ENCODE peak calls at places on chromosomes 6 and 20, in four cellular contexts. One of them, this sample, is unnamed.

GRCh38 chr20:39080326-39080725 is 118.2 kb downstream of the DHX35 start:
- DNase-seq in GM12892: no peak
- DNase-seq in H1: no peak
- DNase-seq in HepG2: no peak
- DNase-seq in this sample: no peak

GRCh38 chr6:8088886-8089285 is 13.5 kb downstream of the EEF1E1 start:
- DNase-seq in GM12892: no peak
- DNase-seq in H1: no peak
- DNase-seq in HepG2: no peak
- DNase-seq in this sample: no peak

GRCh38 chr20:36465109-36466080 is 75.9 kb upstream of the MYL9 start:
- DNase-seq in GM12892: no peak
- DNase-seq in H1: no peak
- DNase-seq in HepG2: peak
- DNase-seq in this sample: no peak

GRCh38 chr6:74899416-74899815 is 306.4 kb downstream of the COL12A1 start:
- DNase-seq in GM12892: no peak
- DNase-seq in H1: no peak
- DNase-seq in HepG2: peak
- DNase-seq in this sample: no peak

GRCh38 chr6:44472250-44472945 is 84.9 kb downstream of the CDC5L start:
- DNase-seq in GM12892: no peak
- DNase-seq in H1: no peak
- DNase-seq in HepG2: no peak
- DNase-seq in this sample: no peak

GRCh38 chr20:51354769-51355319 is 187.7 kb downstream of the NFATC2 start:
- DNase-seq in GM12892: no peak
- DNase-seq in H1: no peak
- DNase-seq in HepG2: no peak
- DNase-seq in this sample: no peak

GRCh38 chr20:38173237-38174156 is 8.4 kb upstream of the TGM2 start:
- DNase-seq in GM12892: no peak
- DNase-seq in H1: no peak
- DNase-seq in HepG2: peak
- DNase-seq in this sample: no peak

GRCh38 chr20:10636326-10636818 is 37.4 kb downstream of the JAG1 start:
- DNase-seq in GM12892: no peak
- DNase-seq in H1: no peak
- DNase-seq in HepG2: peak
- DNase-seq in this sample: no peak

GRCh38 chr6:15110721-15111354 is 135.0 kb upstream of the JARID2 start:
- DNase-seq in GM12892: no peak
- DNase-seq in H1: no peak
- DNase-seq in HepG2: no peak
- DNase-seq in this sample: no peak

GRCh38 chr6:35972471-35972985 is 51.6 kb upstream of the SRPK1 start:
- DNase-seq in GM12892: no peak
- DNase-seq in H1: peak
- DNase-seq in HepG2: peak
- DNase-seq in this sample: no peak

GRCh38 chr6:2396856-2397640 is 151.6 kb upstream of the GMDS start:
- DNase-seq in GM12892: no peak
- DNase-seq in H1: no peak
- DNase-seq in HepG2: no peak
- DNase-seq in this sample: no peak

GRCh38 chr6:163837681-163838431 is 423.3 kb downstream of the QKI start:
- DNase-seq in GM12892: no peak
- DNase-seq in H1: no peak
- DNase-seq in HepG2: no peak
- DNase-seq in this sample: no peak

GRCh38 chr20:2693286-2693995 is 861 bp downstream of the EBF4 start:
- DNase-seq in GM12892: no peak
- DNase-seq in H1: peak
- DNase-seq in HepG2: no peak
- DNase-seq in this sample: peak

GRCh38 chr20:31633339-31633914 is 4.3 kb upstream of the COX4I2 start:
- DNase-seq in GM12892: no peak
- DNase-seq in H1: no peak
- DNase-seq in HepG2: no peak
- DNase-seq in this sample: no peak

GRCh38 chr6:16514249-16514648 is 247.0 kb downstream of the ATXN1 start:
- DNase-seq in GM12892: no peak
- DNase-seq in H1: no peak
- DNase-seq in HepG2: peak
- DNase-seq in this sample: no peak

GRCh38 chr20:60001027-60001567 is 42.9 kb downstream of the CDH26 start:
- DNase-seq in GM12892: no peak
- DNase-seq in H1: no peak
- DNase-seq in HepG2: no peak
- DNase-seq in this sample: no peak

GRCh38 chr6:129280719-129281118 is 397.8 kb downstream of the LAMA2 start:
- DNase-seq in GM12892: no peak
- DNase-seq in H1: no peak
- DNase-seq in HepG2: no peak
- DNase-seq in this sample: no peak

GRCh38 chr6:167974644-167975344 is 22.7 kb upstream of the KIF25 start:
- DNase-seq in GM12892: no peak
- DNase-seq in H1: no peak
- DNase-seq in HepG2: no peak
- DNase-seq in this sample: no peak

GRCh38 chr20:35669681-35670080 is 5.0 kb upstream of the CPNE1 start:
- DNase-seq in GM12892: no peak
- DNase-seq in H1: no peak
- DNase-seq in HepG2: no peak
- DNase-seq in this sample: no peak

GRCh38 chr6:43985329-43985728 is 141.9 kb downstream of the MRPL14 start:
- DNase-seq in GM12892: no peak
- DNase-seq in H1: no peak
- DNase-seq in HepG2: peak
- DNase-seq in this sample: no peak

GRCh38 chr20:46330072-46330763 is 21.9 kb upstream of the CDH22 start:
- DNase-seq in GM12892: no peak
- DNase-seq in H1: no peak
- DNase-seq in HepG2: no peak
- DNase-seq in this sample: no peak

GRCh38 chr20:380763-381580 is 412 bp downstream of the TRIB3 start:
- DNase-seq in GM12892: peak
- DNase-seq in H1: peak
- DNase-seq in HepG2: peak
- DNase-seq in this sample: peak

GRCh38 chr6:1910621-1911407 is 301.1 kb downstream of the FOXC1 start:
- DNase-seq in GM12892: no peak
- DNase-seq in H1: no peak
- DNase-seq in HepG2: no peak
- DNase-seq in this sample: no peak

GRCh38 chr6:63807056-63807455 is 171.5 kb downstream of the PHF3 start:
- DNase-seq in GM12892: no peak
- DNase-seq in H1: no peak
- DNase-seq in HepG2: no peak
- DNase-seq in this sample: no peak

GRCh38 chr6:129209355-129209754 is 326.4 kb downstream of the LAMA2 start:
- DNase-seq in GM12892: no peak
- DNase-seq in H1: no peak
- DNase-seq in HepG2: no peak
- DNase-seq in this sample: no peak

DNA sequence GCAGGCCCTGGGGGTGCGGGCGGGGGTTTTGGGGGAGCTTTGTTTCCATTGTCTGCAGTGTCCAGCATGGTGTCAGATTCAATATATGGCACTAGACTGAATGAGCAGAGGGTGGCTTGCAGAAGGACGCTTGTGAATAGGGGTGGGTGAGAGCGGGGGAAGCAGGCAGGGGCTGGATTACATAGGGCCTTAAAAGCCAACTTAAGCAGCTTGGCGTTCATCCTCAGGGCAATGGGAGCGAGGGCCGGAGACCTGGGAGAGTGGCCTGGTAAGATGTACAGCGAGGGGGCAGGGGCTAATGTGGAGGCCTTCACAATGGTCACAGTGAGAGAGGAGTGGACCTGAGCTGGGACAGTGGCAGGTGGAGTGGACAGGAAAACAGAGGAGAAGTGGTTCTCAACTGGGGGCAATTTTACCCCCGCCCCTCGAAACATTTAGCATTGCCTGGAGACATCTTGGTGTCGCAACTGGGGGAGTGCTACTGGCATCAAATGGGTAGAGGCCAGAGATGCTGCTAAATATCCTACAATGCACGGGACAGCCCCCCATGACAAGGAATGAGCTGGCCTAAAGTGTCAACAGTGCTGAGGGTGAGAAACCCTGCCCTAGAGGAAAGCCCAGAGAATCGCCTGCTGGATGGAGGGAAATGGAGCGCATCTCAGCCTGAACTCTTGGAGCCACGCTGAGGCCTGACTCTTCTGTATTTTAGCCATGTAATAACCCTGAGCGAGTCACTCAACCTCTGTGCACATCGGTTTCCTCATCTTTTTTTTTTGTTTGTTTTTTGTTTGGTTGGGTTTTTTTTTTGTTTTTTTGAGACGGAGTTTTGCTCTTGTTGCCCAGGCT is 15.1 kb upstream of the BAK1 start:
- DNase-seq in GM12892: no peak
- DNase-seq in H1: no peak
- DNase-seq in HepG2: no peak
- DNase-seq in this sample: no peak
- TF ChIP-seq TAF1 in GM12892: no peak
- TF ChIP-seq TAF1 in H1: no peak
- TF ChIP-seq TAF1 in HepG2: no peak
- TF ChIP-seq TAF1 in this sample: no peak

GRCh38 chr20:53662595-53662994 is 69.0 kb upstream of the ZNF217 start:
- DNase-seq in GM12892: no peak
- DNase-seq in H1: no peak
- DNase-seq in HepG2: no peak
- DNase-seq in this sample: no peak

GRCh38 chr20:53660947-53661381 is 67.3 kb upstream of the ZNF217 start:
- DNase-seq in GM12892: no peak
- DNase-seq in H1: no peak
- DNase-seq in HepG2: no peak
- DNase-seq in this sample: no peak

GRCh38 chr20:53658327-53658726 is 64.7 kb upstream of the ZNF217 start:
- DNase-seq in GM12892: no peak
- DNase-seq in H1: no peak
- DNase-seq in HepG2: no peak
- DNase-seq in this sample: no peak

GRCh38 chr20:53658973-53659372 is 65.3 kb upstream of the ZNF217 start:
- DNase-seq in GM12892: no peak
- DNase-seq in H1: no peak
- DNase-seq in HepG2: no peak
- DNase-seq in this sample: no peak

GRCh38 chr20:53660078-53660909 is 66.7 kb upstream of the ZNF217 start:
- DNase-seq in GM12892: no peak
- DNase-seq in H1: peak
- DNase-seq in HepG2: no peak
- DNase-seq in this sample: no peak
- TF ChIP-seq TAF1 in GM12892: peak
- TF ChIP-seq TAF1 in H1: no peak
- TF ChIP-seq TAF1 in HepG2: no peak
- TF ChIP-seq TAF1 in this sample: no peak

GRCh38 chr6:151325075-151326050 is 66.0 kb downstream of the ZBTB2 start:
- DNase-seq in GM12892: no peak
- DNase-seq in H1: no peak
- DNase-seq in HepG2: peak
- DNase-seq in this sample: no peak
- TF ChIP-seq TAF1 in GM12892: no peak
- TF ChIP-seq TAF1 in H1: no peak
- TF ChIP-seq TAF1 in HepG2: no peak
- TF ChIP-seq TAF1 in this sample: no peak

DNA sequence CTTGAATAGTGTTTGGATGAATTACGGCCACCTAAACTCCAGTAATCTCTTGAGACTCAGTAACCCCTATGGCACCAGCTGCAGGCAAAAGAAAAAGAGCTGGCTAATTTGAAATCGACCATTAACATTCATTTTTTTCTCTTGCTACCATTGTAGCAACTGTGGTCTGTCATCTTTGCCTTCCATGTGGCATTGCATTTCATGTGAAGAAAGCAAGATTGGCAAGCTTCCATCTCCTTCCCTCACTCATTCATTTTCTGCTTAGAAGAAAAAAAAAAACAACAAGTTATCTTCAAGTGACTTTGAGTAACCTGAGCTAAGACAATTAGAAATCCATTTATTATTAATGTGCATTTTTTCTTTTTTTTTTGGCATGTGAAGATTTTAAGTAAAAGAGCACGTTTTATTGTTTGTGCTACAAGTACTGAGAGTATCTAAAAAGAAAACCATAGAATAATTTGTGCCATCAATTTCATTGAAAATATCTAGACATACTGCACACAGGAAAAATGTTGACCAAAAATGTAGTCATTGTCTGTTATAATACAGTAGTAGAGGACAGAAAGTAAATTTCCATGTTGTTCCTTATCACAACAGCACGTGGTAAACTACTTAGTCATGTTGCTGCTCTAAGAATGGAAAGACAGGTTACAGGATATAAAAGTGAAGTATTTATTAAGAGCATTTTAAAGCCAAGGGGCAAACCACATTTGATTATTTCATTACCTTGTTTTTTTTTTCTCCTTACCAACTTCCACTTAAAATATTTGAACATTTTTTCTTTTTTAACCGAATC is 88.8 kb upstream of the CEP85L start:
- DNase-seq in GM12892: no peak
- DNase-seq in H1: no peak
- DNase-seq in HepG2: no peak
- DNase-seq in this sample: no peak
- TF ChIP-seq TAF1 in GM12892: no peak
- TF ChIP-seq TAF1 in H1: no peak
- TF ChIP-seq TAF1 in HepG2: no peak
- TF ChIP-seq TAF1 in this sample: no peak

GRCh38 chr6:62393608-62394007 is 107.6 kb upstream of the KHDRBS2 start:
- DNase-seq in GM12892: no peak
- DNase-seq in H1: no peak
- DNase-seq in HepG2: no peak
- DNase-seq in this sample: no peak
- TF ChIP-seq TAF1 in GM12892: no peak
- TF ChIP-seq TAF1 in H1: no peak
- TF ChIP-seq TAF1 in HepG2: no peak
- TF ChIP-seq TAF1 in this sample: no peak

DNA sequence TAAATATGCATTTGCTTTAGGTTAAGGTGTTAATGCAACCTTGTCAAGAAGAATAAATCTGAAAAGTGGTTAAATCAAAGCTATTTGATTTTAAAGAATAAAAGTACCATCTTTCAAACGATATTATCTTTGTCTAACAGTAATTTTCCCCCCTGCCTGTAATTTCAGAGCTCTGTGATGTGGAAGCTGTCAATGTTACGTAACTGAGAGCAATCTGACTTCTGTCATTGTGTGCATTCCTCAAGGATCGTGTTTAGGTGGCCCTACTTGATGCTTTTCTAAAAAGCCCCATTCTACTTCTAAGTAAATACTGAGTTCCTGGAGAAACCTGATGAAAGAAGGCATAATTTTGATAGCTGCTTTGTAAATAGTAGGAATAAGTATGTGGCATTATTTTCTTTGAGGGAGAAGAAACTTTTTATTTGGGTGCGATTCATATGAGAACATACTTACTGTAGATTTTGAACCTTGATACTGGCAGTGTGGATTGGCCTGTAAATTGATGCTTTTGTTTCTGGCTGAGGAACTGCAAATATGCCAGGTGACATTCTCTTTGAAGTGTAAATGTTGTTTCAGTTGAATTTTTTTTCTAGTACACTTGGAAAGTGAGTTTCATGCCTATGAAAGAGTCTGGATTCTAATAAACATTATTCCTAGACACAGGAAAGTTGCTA is 529.6 kb upstream of the FLRT3 start:
- DNase-seq in GM12892: no peak
- DNase-seq in H1: no peak
- DNase-seq in HepG2: peak
- DNase-seq in this sample: no peak
- TF ChIP-seq TAF1 in GM12892: no peak
- TF ChIP-seq TAF1 in H1: no peak
- TF ChIP-seq TAF1 in HepG2: no peak
- TF ChIP-seq TAF1 in this sample: no peak